ENCODE peak calls at places on chromosomes 7 and 10, in seven cellular contexts. J, C, Q, V, A, X and B are unnamed samples.

GRCh38 chr7:52189153-52189778 is 846.2 kb upstream of the POM121L12 start:
- DNase-seq in X (no peak), J (no peak), V (no peak), C (no peak), Q (no peak), A (no peak), B (no peak)

GRCh38 chr10:59733321-59733720 is 19.9 kb downstream of the MRLN start:
- DNase-seq in A (no peak), J (no peak), X (no peak), C (no peak), V (no peak), Q (no peak), B (no peak)

GRCh38 chr10:70578371-70578947 is 24.1 kb downstream of the PRF1 start:
- DNase-seq in Q (peak), J (peak), C (no peak), A (no peak), X (peak), V (no peak), B (peak)

GRCh38 chr10:65628777-65629176 is 1297.1 kb upstream of the LRRTM3 start:
- DNase-seq in J (no peak), X (no peak), V (no peak), A (no peak), Q (no peak), C (no peak), B (no peak)

GRCh38 chr10:37737336-37737735 is 120.1 kb downstream of the ZNF248 start:
- DNase-seq in J (no peak), C (no peak), X (no peak), V (no peak), A (no peak), Q (no peak), B (no peak)

GRCh38 chr7:38448076-38448475 is 174.6 kb upstream of the TARP start:
- DNase-seq in J (no peak), A (no peak), X (no peak), Q (no peak), V (no peak), C (no peak), B (no peak)

GRCh38 chr7:14924398-14924797 is 21.8 kb upstream of the DGKB start:
- DNase-seq in A (no peak), C (no peak), J (no peak), V (no peak), Q (no peak), X (no peak), B (no peak)

GRCh38 chr10:96311180-96311697 is 7.0 kb downstream of the DNTT start:
- DNase-seq in J (no peak), Q (no peak), V (no peak), C (no peak), A (no peak), X (no peak), B (no peak)

GRCh38 chr10:59082249-59082648 is 94.2 kb upstream of the PHYHIPL start:
- DNase-seq in X (no peak), V (no peak), C (no peak), Q (no peak), A (no peak), J (no peak), B (no peak)

GRCh38 chr10:26269754-26270153 is 53.2 kb downstream of the GAD2 start:
- DNase-seq in V (no peak), C (no peak), Q (peak), X (peak), A (no peak), J (peak), B (no peak)

GRCh38 chr10:987635-987905 is 664 bp upstream of the GTPBP4 start:
- DNase-seq in Q (no peak), J (peak), V (no peak), C (no peak), A (no peak), X (peak), B (no peak)

GRCh38 chr10:986881-987634 is 1.2 kb upstream of the GTPBP4 start:
- DNase-seq in X (peak), C (peak), Q (no peak), A (no peak), V (no peak), J (no peak), B (no peak)

GRCh38 chr10:986137-986825 is 2.0 kb upstream of the GTPBP4 start:
- DNase-seq in A (no peak), Q (no peak), X (peak), C (no peak), J (no peak), V (no peak), B (peak)

GRCh38 chr10:988667-989545 is 672 bp downstream of the GTPBP4 start:
- DNase-seq in Q (no peak), X (no peak), V (no peak), C (no peak), J (no peak), A (peak), B (peak)

DNA sequence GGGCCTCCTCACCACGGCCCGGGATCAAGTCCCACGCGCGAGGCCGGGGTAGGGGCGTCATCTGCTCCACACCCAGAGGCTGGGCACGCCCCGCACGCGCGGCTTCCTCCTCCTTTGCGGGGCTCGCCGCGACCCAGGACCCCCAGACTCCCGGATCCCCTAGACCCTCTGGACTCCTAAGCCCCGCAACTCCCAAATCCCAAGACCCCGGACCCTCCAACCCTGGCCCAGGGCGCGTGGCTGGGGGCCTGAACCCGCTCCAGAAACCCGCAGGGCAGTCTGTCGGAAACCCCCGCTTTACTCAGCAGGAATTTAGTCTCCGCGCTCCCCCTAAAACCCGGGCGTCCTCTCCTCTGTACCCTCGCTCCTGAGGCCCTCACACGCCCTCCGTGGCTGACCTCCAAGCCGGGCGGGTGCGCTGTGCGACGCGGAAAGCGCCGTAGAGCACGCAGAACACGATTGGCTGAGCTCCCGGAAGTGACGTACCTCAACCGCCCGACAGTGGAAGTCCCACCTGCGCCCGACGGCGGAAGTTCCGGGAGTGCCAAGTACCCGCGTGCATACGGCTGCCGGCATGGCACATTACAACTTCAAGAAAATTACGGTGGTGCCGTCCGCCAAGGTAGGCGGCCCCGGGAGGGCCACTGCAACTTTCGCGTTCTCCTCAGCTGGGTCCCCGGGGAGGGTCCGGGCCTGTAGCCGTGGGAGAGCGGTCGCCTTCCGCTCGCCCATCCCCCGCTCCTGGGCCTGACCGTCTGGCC is at the start of gene GTPBP4:
- DNase-seq in A (peak), Q (peak), J (peak), X (peak), V (peak), C (peak), B (peak)
- TF ChIP-seq CTCF in A (no peak), Q (peak), J (peak), X (peak), V (peak), C (peak), B (no peak)

GRCh38 chr10:53841746-53842145 is 959.3 kb downstream of the PCDH15 start:
- DNase-seq in V (no peak), Q (no peak), X (no peak), A (no peak), C (no peak), J (no peak), B (no peak)

GRCh38 chr10:53843691-53844362 is 957.2 kb downstream of the PCDH15 start:
- DNase-seq in C (no peak), Q (no peak), V (no peak), X (no peak), A (peak), J (no peak), B (no peak)

GRCh38 chr10:53846809-53847208 is 954.2 kb downstream of the PCDH15 start:
- DNase-seq in C (no peak), Q (no peak), J (no peak), X (no peak), A (no peak), V (no peak), B (no peak)
- TF ChIP-seq CTCF in C (no peak), Q (no peak), J (no peak), X (peak), A (no peak), V (no peak), B (no peak)

GRCh38 chr10:27413387-27413786 is 90.7 kb upstream of the RAB18 start:
- DNase-seq in A (no peak), X (no peak), J (no peak), V (no peak), C (no peak), Q (no peak), B (no peak)
- TF ChIP-seq CTCF in A (no peak), X (no peak), J (no peak), V (no peak), C (no peak), Q (no peak), B (no peak)

GRCh38 chr10:100100651-100101525 is 19.2 kb upstream of the CPN1 start:
- DNase-seq in X (peak), J (no peak), V (no peak), Q (peak), A (no peak), C (no peak), B (no peak)
- TF ChIP-seq CTCF in X (peak), J (peak), V (no peak), Q (no peak), A (no peak), C (no peak), B (no peak)

GRCh38 chr10:133309720-133310398 is 1.1 kb downstream of the ZNF511 start:
- DNase-seq in C (no peak), Q (no peak), A (no peak), X (no peak), J (no peak), V (no peak), B (no peak)

GRCh38 chr10:133306941-133307379 is 1.7 kb downstream of the TUBGCP2 start:
- DNase-seq in V (peak), J (no peak), C (no peak), A (no peak), Q (no peak), X (no peak), B (no peak)

GRCh38 chr10:133307776-133308430 is 769 bp downstream of the TUBGCP2 start:
- DNase-seq in A (peak), X (peak), C (no peak), J (peak), Q (peak), V (peak), B (peak)

GRCh38 chr10:133309111-133309719 is 501 bp downstream of the ZNF511 start:
- DNase-seq in A (peak), C (no peak), J (peak), X (peak), Q (peak), V (peak), B (peak)

DNA sequence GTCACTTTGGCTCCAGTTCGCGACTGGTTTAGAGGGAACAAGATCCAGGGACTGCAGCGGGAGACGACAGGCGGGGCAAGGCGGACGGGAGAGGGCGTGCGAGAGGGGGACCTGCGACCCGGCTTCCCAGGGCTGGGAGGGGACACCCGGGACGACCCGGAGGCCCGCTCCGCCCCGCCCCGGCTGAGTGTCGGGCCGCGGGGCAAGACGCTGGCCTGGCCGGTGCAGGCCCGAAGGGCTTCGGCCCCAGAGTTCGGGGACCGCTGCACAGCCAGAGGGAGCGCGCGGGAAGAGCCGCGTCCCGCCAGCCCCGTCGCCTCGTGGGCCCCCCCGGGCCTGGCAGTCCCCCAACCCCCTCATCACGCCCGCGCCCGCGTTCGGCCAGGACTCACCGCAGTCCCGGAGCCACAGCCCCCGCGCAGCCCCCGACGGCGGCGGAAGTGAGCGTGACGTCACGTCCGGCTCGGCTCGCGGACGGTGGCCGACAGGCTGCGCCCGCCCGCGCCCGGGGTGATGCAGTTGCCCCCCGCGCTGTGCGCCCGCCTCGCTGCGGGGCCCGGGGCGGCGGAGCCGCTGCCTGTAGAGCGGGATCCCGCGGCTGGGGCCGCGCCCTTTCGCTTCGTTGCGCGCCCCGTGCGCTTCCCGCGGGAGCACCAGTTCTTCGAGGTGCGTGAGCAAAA is at the start of the genes TUBGCP2 and ZNF511:
- DNase-seq in V (peak), Q (peak), C (no peak), J (peak), A (peak), X (peak), B (peak)
- TF ChIP-seq CTCF in V (no peak), Q (no peak), C (peak), J (peak), A (no peak), X (peak), B (no peak)

GRCh38 chr10:107919626-107920235 is 755.2 kb upstream of the SORCS1 start:
- DNase-seq in C (no peak), V (no peak), Q (no peak), A (no peak), X (no peak), J (no peak), B (no peak)

GRCh38 chr10:107918171-107918570 is 753.7 kb upstream of the SORCS1 start:
- DNase-seq in J (no peak), X (no peak), A (no peak), V (no peak), Q (no peak), C (no peak), B (no peak)

GRCh38 chr10:107913317-107914294 is 749.1 kb upstream of the SORCS1 start:
- DNase-seq in X (no peak), V (no peak), J (no peak), A (no peak), C (no peak), Q (peak), B (no peak)

GRCh38 chr10:107915277-107915634 is 750.8 kb upstream of the SORCS1 start:
- DNase-seq in Q (peak), V (no peak), X (no peak), A (no peak), C (no peak), J (no peak), B (no peak)

DNA sequence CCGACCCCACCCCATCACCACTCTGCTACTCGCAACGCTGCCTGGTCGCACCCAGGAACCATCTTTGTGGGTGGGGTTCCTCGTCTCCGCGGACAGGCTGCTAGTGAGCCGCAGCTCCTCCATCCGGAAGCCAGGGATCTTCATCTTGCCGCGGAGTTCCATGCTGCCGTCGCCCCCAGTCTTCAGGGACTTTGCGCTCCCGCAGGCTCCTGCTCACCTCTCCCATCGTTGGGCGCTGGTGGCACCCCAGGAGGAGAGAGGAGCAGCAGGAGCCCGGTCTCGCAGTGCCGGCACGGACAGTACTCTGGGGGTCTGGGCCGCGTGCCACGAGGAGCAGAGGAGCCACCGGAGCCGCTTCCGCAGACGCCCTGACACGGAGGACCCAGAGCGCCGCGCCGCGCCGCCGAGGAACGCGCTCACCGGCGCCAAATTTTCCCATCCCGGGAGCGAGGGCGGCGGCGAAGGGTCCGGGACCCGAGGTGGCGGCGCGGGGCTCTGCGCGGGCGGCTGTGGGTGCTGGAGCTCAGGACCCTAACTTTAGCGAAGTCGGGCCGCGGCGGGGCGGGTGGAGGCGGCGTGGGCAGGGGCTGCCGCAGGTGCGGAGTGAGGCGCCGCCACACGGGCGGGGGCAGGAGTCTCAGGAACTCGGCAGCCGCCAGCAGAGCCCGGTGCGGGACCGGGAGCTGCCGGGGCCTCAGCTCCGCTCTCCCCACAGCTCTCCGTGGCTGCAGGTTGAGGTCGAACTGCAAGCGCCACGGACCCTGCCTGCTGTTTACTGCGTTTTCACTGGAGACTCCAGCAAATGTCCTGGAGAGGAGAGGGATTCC is 750.2 kb upstream of the SORCS1 start:
- DNase-seq in A (no peak), J (no peak), V (peak), C (no peak), X (no peak), Q (peak), B (no peak)
- TF ChIP-seq CTCF in A (no peak), J (no peak), V (no peak), C (no peak), X (no peak), Q (no peak), B (no peak)

GRCh38 chr10:89224697-89225443 is 17.8 kb upstream of the CH25H start:
- DNase-seq in X (no peak), C (no peak), Q (no peak), A (no peak), J (no peak), V (peak), B (peak)
- TF ChIP-seq CTCF in X (peak), C (no peak), Q (no peak), A (no peak), J (peak), V (peak), B (no peak)

GRCh38 chr7:101172005-101172853 is 6.9 kb upstream of the VGF start:
- DNase-seq in V (no peak), X (no peak), J (no peak), A (no peak), Q (no peak), C (no peak), B (no peak)
- TF ChIP-seq CTCF in V (no peak), X (no peak), J (no peak), A (no peak), Q (no peak), C (no peak), B (no peak)

DNA sequence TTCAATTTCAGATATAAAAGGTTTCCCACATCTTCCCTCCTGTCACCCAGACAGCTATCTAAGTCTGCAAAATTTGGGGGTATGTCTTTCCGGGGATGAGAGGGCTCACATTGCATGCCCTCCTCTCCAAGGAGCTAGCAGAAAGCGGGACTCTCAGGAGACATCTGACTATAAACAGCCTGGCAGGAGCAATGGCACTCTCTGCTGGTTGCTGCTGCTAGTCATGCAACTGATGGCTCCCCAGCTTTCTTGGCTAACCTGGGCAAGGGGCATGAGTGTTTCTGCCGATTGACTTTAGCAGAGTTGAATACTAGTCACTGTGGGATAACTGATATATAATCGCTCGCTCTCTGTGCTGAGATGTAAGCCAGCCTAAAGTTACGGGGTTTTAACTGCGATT is 12.0 kb downstream of the TBX20 start:
- DNase-seq in C (no peak), J (no peak), V (no peak), X (no peak), A (no peak), Q (no peak), B (no peak)
- TF ChIP-seq CTCF in C (peak), J (no peak), V (no peak), X (no peak), A (no peak), Q (no peak), B (no peak)